ENCODE peak calls at places on chromosomes 13 and 19, in four cellular contexts. W is NCI-H2029, C is left colon, L is adipocyte. D is an unnamed sample.

GRCh38 chr19:2775556-2776430 is 7.3 kb downstream of the SGTA start:
- DNase-seq in W (no peak), C (peak; percentile 62), L (peak; percentile 2), D (peak; percentile 93)

GRCh38 chr13:107466326-107466725 is 749.0 kb downstream of the LIG4 start:
- DNase-seq in W (no peak), C (no peak), L (peak; percentile 36), D (no peak)

GRCh38 chr13:74889321-74889720 is 592.6 kb downstream of the TBC1D4 start:
- DNase-seq in W (peak; percentile 14), C (no peak), L (no peak), D (no peak)

GRCh38 chr19:49114630-49115363 is 627 bp downstream of the LIN7B start:
- DNase-seq in W (no peak), C (peak; percentile 74), L (peak; percentile 76), D (peak; percentile 66)

GRCh38 chr19:33621811-33622504 is at the start of gene CHST8:
- DNase-seq in W (peak; percentile 41), C (no peak), L (peak; percentile 50), D (peak; percentile 53)

GRCh38 chr13:24053505-24054251 is 106.8 kb upstream of the SPATA13 start:
- DNase-seq in W (peak; percentile 40), C (peak; percentile 60), L (peak; percentile 72), D (peak; percentile 68)

GRCh38 chr13:94209110-94209509 is 270.4 kb downstream of the DCT start:
- DNase-seq in W (peak; percentile 18), C (no peak), L (peak; percentile 35), D (no peak)

GRCh38 chr19:40612831-40613668 is 11.9 kb downstream of the LTBP4 start:
- DNase-seq in W (peak; percentile 63), C (peak; percentile 56), L (peak; percentile 41), D (no peak)

GRCh38 chr13:74026753-74027152 is 107.5 kb downstream of the KLF12 start:
- DNase-seq in W (no peak), C (peak; percentile 30), L (no peak), D (no peak)

GRCh38 chr13:28340272-28340793 is 154.6 kb downstream of the FLT1 start:
- DNase-seq in W (no peak), C (no peak), L (peak; percentile 18), D (no peak)

GRCh38 chr19:57587529-57587928 is 3.6 kb downstream of the ZIK1 start:
- DNase-seq in W (no peak), C (no peak), L (peak; percentile 24), D (no peak)

GRCh38 chr13:72195044-72195704 is 328.2 kb upstream of the DACH1 start:
- DNase-seq in W (no peak), C (no peak), L (no peak), D (no peak)